ENCODE peak calls at places on chromosomes 12 and 14, in six cellular contexts. One of them, this sample, is unnamed.

GRCh38 chr14:58796636-58797429 is 159.1 kb downstream of the DACT1 start:
- DNase-seq in activated CD4-positive, alpha-beta T cell treated with anti-CD3 and anti-CD28 coated beads, Interleukin-2, amount 50 U/mL, for 4 hours: no peak
- DNase-seq in dorsolateral prefrontal cortex: no peak
- DNase-seq in NT2/D1: no peak
- DNase-seq in HTR-8/SVneo: no peak
- DNase-seq in heart left ventricle: no peak
- DNase-seq in this sample: no peak

GRCh38 chr12:11499802-11500201 is 104.4 kb upstream of the PRB2 start:
- DNase-seq in heart left ventricle: no peak
- DNase-seq in dorsolateral prefrontal cortex: peak; percentile 66
- DNase-seq in activated CD4-positive, alpha-beta T cell treated with anti-CD3 and anti-CD28 coated beads, Interleukin-2, amount 50 U/mL, for 4 hours: no peak
- DNase-seq in NT2/D1: no peak
- DNase-seq in HTR-8/SVneo: no peak
- DNase-seq in this sample: no peak

GRCh38 chr12:4690760-4691159 is 29.4 kb upstream of the GALNT8 start:
- DNase-seq in dorsolateral prefrontal cortex: no peak
- DNase-seq in HTR-8/SVneo: no peak
- DNase-seq in NT2/D1: no peak
- DNase-seq in heart left ventricle: no peak
- DNase-seq in activated CD4-positive, alpha-beta T cell treated with anti-CD3 and anti-CD28 coated beads, Interleukin-2, amount 50 U/mL, for 4 hours: no peak
- DNase-seq in this sample: no peak

GRCh38 chr14:53947452-53948180 is 9.0 kb downstream of the BMP4 start:
- DNase-seq in activated CD4-positive, alpha-beta T cell treated with anti-CD3 and anti-CD28 coated beads, Interleukin-2, amount 50 U/mL, for 4 hours: no peak
- DNase-seq in HTR-8/SVneo: no peak
- DNase-seq in dorsolateral prefrontal cortex: no peak
- DNase-seq in NT2/D1: no peak
- DNase-seq in heart left ventricle: no peak
- DNase-seq in this sample: peak; percentile 38

GRCh38 chr12:10690906-10691305 is 17.1 kb upstream of the STYK1 start:
- DNase-seq in heart left ventricle: no peak
- DNase-seq in HTR-8/SVneo: no peak
- DNase-seq in dorsolateral prefrontal cortex: no peak
- DNase-seq in activated CD4-positive, alpha-beta T cell treated with anti-CD3 and anti-CD28 coated beads, Interleukin-2, amount 50 U/mL, for 4 hours: no peak
- DNase-seq in NT2/D1: no peak
- DNase-seq in this sample: no peak

GRCh38 chr14:33792387-33793368 is 158.2 kb downstream of the EGLN3 start:
- DNase-seq in activated CD4-positive, alpha-beta T cell treated with anti-CD3 and anti-CD28 coated beads, Interleukin-2, amount 50 U/mL, for 4 hours: peak; percentile 54
- DNase-seq in dorsolateral prefrontal cortex: peak; percentile 88
- DNase-seq in NT2/D1: peak; percentile 61
- DNase-seq in HTR-8/SVneo: peak; percentile 59
- DNase-seq in heart left ventricle: peak; percentile 87
- DNase-seq in this sample: peak; percentile 84

GRCh38 chr12:123076604-123077297 is 74.1 kb downstream of the PITPNM2 start:
- DNase-seq in activated CD4-positive, alpha-beta T cell treated with anti-CD3 and anti-CD28 coated beads, Interleukin-2, amount 50 U/mL, for 4 hours: peak; percentile 42
- DNase-seq in NT2/D1: no peak
- DNase-seq in heart left ventricle: peak; percentile 60
- DNase-seq in dorsolateral prefrontal cortex: no peak
- DNase-seq in HTR-8/SVneo: no peak
- DNase-seq in this sample: no peak

GRCh38 chr14:104450811-104451401 is 128.7 kb upstream of the C14orf180 start:
- DNase-seq in dorsolateral prefrontal cortex: peak; percentile 33
- DNase-seq in heart left ventricle: no peak
- DNase-seq in NT2/D1: no peak
- DNase-seq in activated CD4-positive, alpha-beta T cell treated with anti-CD3 and anti-CD28 coated beads, Interleukin-2, amount 50 U/mL, for 4 hours: no peak
- DNase-seq in HTR-8/SVneo: no peak
- DNase-seq in this sample: no peak

GRCh38 chr12:66296171-66296683 is 6.1 kb upstream of the HELB start:
- DNase-seq in NT2/D1: no peak
- DNase-seq in HTR-8/SVneo: no peak
- DNase-seq in activated CD4-positive, alpha-beta T cell treated with anti-CD3 and anti-CD28 coated beads, Interleukin-2, amount 50 U/mL, for 4 hours: no peak
- DNase-seq in dorsolateral prefrontal cortex: no peak
- DNase-seq in heart left ventricle: no peak
- DNase-seq in this sample: no peak

GRCh38 chr12:3319723-3320492 is 171.1 kb upstream of the PRMT8 start:
- DNase-seq in HTR-8/SVneo: peak; percentile 60
- DNase-seq in activated CD4-positive, alpha-beta T cell treated with anti-CD3 and anti-CD28 coated beads, Interleukin-2, amount 50 U/mL, for 4 hours: no peak
- DNase-seq in dorsolateral prefrontal cortex: no peak
- DNase-seq in NT2/D1: no peak
- DNase-seq in heart left ventricle: no peak
- DNase-seq in this sample: no peak

GRCh38 chr12:46494424-46494823 is 121.9 kb upstream of the SLC38A2 start:
- DNase-seq in NT2/D1: peak; percentile 56
- DNase-seq in heart left ventricle: no peak
- DNase-seq in activated CD4-positive, alpha-beta T cell treated with anti-CD3 and anti-CD28 coated beads, Interleukin-2, amount 50 U/mL, for 4 hours: no peak
- DNase-seq in HTR-8/SVneo: peak; percentile 49
- DNase-seq in dorsolateral prefrontal cortex: no peak
- DNase-seq in this sample: peak; percentile 84

GRCh38 chr14:49134940-49135339 is 451.2 kb downstream of the RPS29 start:
- DNase-seq in HTR-8/SVneo: no peak
- DNase-seq in heart left ventricle: no peak
- DNase-seq in activated CD4-positive, alpha-beta T cell treated with anti-CD3 and anti-CD28 coated beads, Interleukin-2, amount 50 U/mL, for 4 hours: no peak
- DNase-seq in NT2/D1: no peak
- DNase-seq in dorsolateral prefrontal cortex: no peak
- DNase-seq in this sample: no peak

GRCh38 chr12:53701518-53702264 is 25.6 kb downstream of the CALCOCO1 start:
- DNase-seq in activated CD4-positive, alpha-beta T cell treated with anti-CD3 and anti-CD28 coated beads, Interleukin-2, amount 50 U/mL, for 4 hours: peak; percentile 73
- DNase-seq in heart left ventricle: peak; percentile 87
- DNase-seq in dorsolateral prefrontal cortex: peak; percentile 90
- DNase-seq in HTR-8/SVneo: peak; percentile 79
- DNase-seq in NT2/D1: no peak
- DNase-seq in this sample: peak; percentile 73

GRCh38 chr12:100758083-100758482 is 36.5 kb upstream of the ANO4 start:
- DNase-seq in NT2/D1: no peak
- DNase-seq in heart left ventricle: no peak
- DNase-seq in HTR-8/SVneo: no peak
- DNase-seq in dorsolateral prefrontal cortex: no peak
- DNase-seq in activated CD4-positive, alpha-beta T cell treated with anti-CD3 and anti-CD28 coated beads, Interleukin-2, amount 50 U/mL, for 4 hours: no peak
- DNase-seq in this sample: no peak

GRCh38 chr14:71245659-71246361 is 338.6 kb downstream of the PCNX1 start:
- DNase-seq in HTR-8/SVneo: no peak
- DNase-seq in dorsolateral prefrontal cortex: no peak
- DNase-seq in NT2/D1: no peak
- DNase-seq in activated CD4-positive, alpha-beta T cell treated with anti-CD3 and anti-CD28 coated beads, Interleukin-2, amount 50 U/mL, for 4 hours: no peak
- DNase-seq in heart left ventricle: no peak
- DNase-seq in this sample: no peak